ENCODE peak calls at places on chromosomes 11 and 22, in four cellular contexts. One of them, this sample, is unnamed.

GRCh38 chr11:66880484-66881211 is 23.8 kb downstream of the LRFN4 start:
- DNase-seq in stimulated activated effector memory CD8-positive, alpha-beta T cell treated with anti-CD3 and anti-CD28 coated beads, Interleukin-12 subunit alpha, Interleukin-12 subunit beta, amount 100 ng/mL, for 72 hours: no peak
- DNase-seq in frontal cortex: no peak
- DNase-seq in effector CD4-positive, alpha-beta T cell: no peak
- DNase-seq in this sample: no peak

GRCh38 chr11:77188912-77189491 is 61.0 kb downstream of the MYO7A start:
- DNase-seq in stimulated activated effector memory CD8-positive, alpha-beta T cell treated with anti-CD3 and anti-CD28 coated beads, Interleukin-12 subunit alpha, Interleukin-12 subunit beta, amount 100 ng/mL, for 72 hours: no peak
- DNase-seq in frontal cortex: no peak
- DNase-seq in effector CD4-positive, alpha-beta T cell: no peak
- DNase-seq in this sample: no peak

GRCh38 chr22:48459259-48459658 is 1368.4 kb downstream of the BRD1 start:
- DNase-seq in stimulated activated effector memory CD8-positive, alpha-beta T cell treated with anti-CD3 and anti-CD28 coated beads, Interleukin-12 subunit alpha, Interleukin-12 subunit beta, amount 100 ng/mL, for 72 hours: no peak
- DNase-seq in frontal cortex: no peak
- DNase-seq in effector CD4-positive, alpha-beta T cell: no peak
- DNase-seq in this sample: no peak

GRCh38 chr11:130652671-130653335 is 204.4 kb downstream of the ADAMTS15 start:
- DNase-seq in stimulated activated effector memory CD8-positive, alpha-beta T cell treated with anti-CD3 and anti-CD28 coated beads, Interleukin-12 subunit alpha, Interleukin-12 subunit beta, amount 100 ng/mL, for 72 hours: no peak
- DNase-seq in frontal cortex: no peak
- DNase-seq in effector CD4-positive, alpha-beta T cell: no peak
- DNase-seq in this sample: no peak

GRCh38 chr11:112830255-112830654 is 131.0 kb upstream of the NCAM1 start:
- DNase-seq in stimulated activated effector memory CD8-positive, alpha-beta T cell treated with anti-CD3 and anti-CD28 coated beads, Interleukin-12 subunit alpha, Interleukin-12 subunit beta, amount 100 ng/mL, for 72 hours: no peak
- DNase-seq in frontal cortex: no peak
- DNase-seq in effector CD4-positive, alpha-beta T cell: no peak
- DNase-seq in this sample: no peak

GRCh38 chr11:1494650-1495049 is 8.1 kb upstream of the MOB2 start:
- DNase-seq in stimulated activated effector memory CD8-positive, alpha-beta T cell treated with anti-CD3 and anti-CD28 coated beads, Interleukin-12 subunit alpha, Interleukin-12 subunit beta, amount 100 ng/mL, for 72 hours: no peak
- DNase-seq in frontal cortex: no peak
- DNase-seq in effector CD4-positive, alpha-beta T cell: no peak
- DNase-seq in this sample: no peak

GRCh38 chr11:27574342-27574741 is 67.8 kb upstream of the LIN7C start:
- DNase-seq in stimulated activated effector memory CD8-positive, alpha-beta T cell treated with anti-CD3 and anti-CD28 coated beads, Interleukin-12 subunit alpha, Interleukin-12 subunit beta, amount 100 ng/mL, for 72 hours: no peak
- DNase-seq in frontal cortex: no peak
- DNase-seq in effector CD4-positive, alpha-beta T cell: no peak
- DNase-seq in this sample: no peak

GRCh38 chr11:131665344-131665968 is 295.0 kb downstream of the NTM start:
- DNase-seq in stimulated activated effector memory CD8-positive, alpha-beta T cell treated with anti-CD3 and anti-CD28 coated beads, Interleukin-12 subunit alpha, Interleukin-12 subunit beta, amount 100 ng/mL, for 72 hours: no peak
- DNase-seq in frontal cortex: no peak
- DNase-seq in effector CD4-positive, alpha-beta T cell: no peak
- DNase-seq in this sample: no peak

GRCh38 chr11:19697721-19698121 is 14.9 kb upstream of the NAV2 start:
- DNase-seq in stimulated activated effector memory CD8-positive, alpha-beta T cell treated with anti-CD3 and anti-CD28 coated beads, Interleukin-12 subunit alpha, Interleukin-12 subunit beta, amount 100 ng/mL, for 72 hours: no peak
- DNase-seq in frontal cortex: no peak
- DNase-seq in effector CD4-positive, alpha-beta T cell: no peak
- DNase-seq in this sample: no peak

GRCh38 chr11:14075118-14075601 is 112.6 kb downstream of the SPON1 start:
- DNase-seq in stimulated activated effector memory CD8-positive, alpha-beta T cell treated with anti-CD3 and anti-CD28 coated beads, Interleukin-12 subunit alpha, Interleukin-12 subunit beta, amount 100 ng/mL, for 72 hours: peak
- DNase-seq in frontal cortex: no peak
- DNase-seq in effector CD4-positive, alpha-beta T cell: peak
- DNase-seq in this sample: peak

GRCh38 chr11:116931206-116931953 is 94.0 kb upstream of the APOA1 start:
- DNase-seq in stimulated activated effector memory CD8-positive, alpha-beta T cell treated with anti-CD3 and anti-CD28 coated beads, Interleukin-12 subunit alpha, Interleukin-12 subunit beta, amount 100 ng/mL, for 72 hours: no peak
- DNase-seq in frontal cortex: no peak
- DNase-seq in effector CD4-positive, alpha-beta T cell: peak
- DNase-seq in this sample: peak

GRCh38 chr22:44316393-44317162 is 3.8 kb upstream of the SHISAL1 start:
- DNase-seq in stimulated activated effector memory CD8-positive, alpha-beta T cell treated with anti-CD3 and anti-CD28 coated beads, Interleukin-12 subunit alpha, Interleukin-12 subunit beta, amount 100 ng/mL, for 72 hours: no peak
- DNase-seq in frontal cortex: no peak
- DNase-seq in effector CD4-positive, alpha-beta T cell: no peak
- DNase-seq in this sample: no peak

GRCh38 chr11:117723625-117724024 is 73.4 kb downstream of the DSCAML1 start:
- DNase-seq in stimulated activated effector memory CD8-positive, alpha-beta T cell treated with anti-CD3 and anti-CD28 coated beads, Interleukin-12 subunit alpha, Interleukin-12 subunit beta, amount 100 ng/mL, for 72 hours: no peak
- DNase-seq in frontal cortex: no peak
- DNase-seq in effector CD4-positive, alpha-beta T cell: no peak
- DNase-seq in this sample: no peak